ENCODE peak calls at places on chromosomes 3 and 15, in six cellular contexts. T is tibial artery, S is adipocyte, A is heart right ventricle, B is stomach, M is adrenal gland. Z is an unnamed sample.

GRCh38 chr3:116393199-116393598 is 52.1 kb downstream of the LSAMP start:
- DNase-seq in T (no peak), S (no peak), A (no peak), B (no peak), M (no peak), Z (no peak)

GRCh38 chr3:174397848-174398247 is 461.3 kb upstream of the NAALADL2 start:
- DNase-seq in T (no peak), S (peak; percentile 53), A (no peak), B (no peak), M (no peak), Z (peak; percentile 47)

GRCh38 chr3:49756036-49756435 is 30.3 kb downstream of the IP6K1 start:
- DNase-seq in T (no peak), S (no peak), A (no peak), B (no peak), M (no peak), Z (no peak)

GRCh38 chr3:169748670-169749069 is 16.2 kb downstream of the TERC start:
- DNase-seq in T (no peak), S (no peak), A (no peak), B (no peak), M (no peak), Z (no peak)

GRCh38 chr3:9396301-9396631 is 1.1 kb upstream of the SETD5 start:
- DNase-seq in T (peak; percentile 91), S (peak; percentile 96), A (no peak), B (peak; percentile 84), M (peak; percentile 89), Z (peak; percentile 99)

GRCh38 chr3:168159473-168159872 is 63.7 kb upstream of the GOLIM4 start:
- DNase-seq in T (no peak), S (no peak), A (no peak), B (no peak), M (no peak), Z (no peak)

GRCh38 chr3:69236808-69237707 is 114.7 kb upstream of the LMOD3 start:
- DNase-seq in T (no peak), S (no peak), A (peak; percentile 20), B (no peak), M (no peak), Z (no peak)

GRCh38 chr3:100325827-100326226 is 8.7 kb upstream of the NIT2 start:
- DNase-seq in T (no peak), S (no peak), A (no peak), B (no peak), M (no peak), Z (no peak)

GRCh38 chr15:31128919-31129768 is 27.6 kb upstream of the TRPM1 start:
- DNase-seq in T (peak; percentile 64), S (peak; percentile 85), A (peak; percentile 80), B (peak; percentile 86), M (peak; percentile 71), Z (peak; percentile 73)

GRCh38 chr3:81760215-81760614 is 1.2 kb downstream of the GBE1 start:
- DNase-seq in T (no peak), S (peak; percentile 40), A (no peak), B (no peak), M (no peak), Z (no peak)

GRCh38 chr3:100407977-100408532 is 6.7 kb downstream of the LNP1 start:
- DNase-seq in T (no peak), S (no peak), A (no peak), B (no peak), M (no peak), Z (no peak)

DNA sequence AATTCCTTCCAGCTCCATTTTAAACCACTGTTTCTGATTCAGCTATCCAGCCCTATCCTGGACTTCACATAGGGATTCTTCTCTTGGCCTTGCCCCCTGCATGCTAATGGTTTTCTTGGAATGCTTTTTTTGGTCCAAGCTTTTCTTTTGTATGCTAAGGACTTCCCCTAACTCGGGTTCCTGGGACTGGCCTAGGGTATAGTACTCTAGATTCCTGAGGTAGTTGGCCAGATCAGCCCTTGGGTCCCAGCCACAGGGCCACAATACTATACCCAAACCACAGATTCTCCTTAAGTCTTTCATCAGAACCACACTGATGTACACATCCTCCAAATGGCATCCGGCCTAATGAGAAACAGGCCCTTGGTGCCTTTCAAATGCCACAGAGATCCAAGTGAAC is 2.8 kb downstream of the FYCO1 start:
- DNase-seq in T (no peak), S (peak; percentile 73), A (no peak), B (no peak), M (no peak), Z (peak; percentile 27)
- H3K4me3 ChIP-seq in T (no peak overlapping the region), S (no peak overlapping the region), A (no peak overlapping the region), B (no peak overlapping the region), M (no peak overlapping the region), Z (no peak overlapping the region)

GRCh38 chr3:48555231-48555948 is 1.2 kb downstream of the PFKFB4 start:
- DNase-seq in T (no peak), S (peak; percentile 11), A (no peak), B (no peak), M (no peak), Z (no peak)
- H3K4me3 ChIP-seq in T (no peak overlapping the region), S (no peak overlapping the region), A (peak overlapping the region; percentile 72), B (no peak overlapping the region), M (no peak overlapping the region), Z (no peak overlapping the region)

GRCh38 chr3:193595939-193596487 is 3.0 kb downstream of the OPA1 start:
- DNase-seq in T (no peak), S (no peak), A (no peak), B (no peak), M (no peak), Z (no peak)

GRCh38 chr3:193592841-193593665 is at the start of gene OPA1:
- DNase-seq in T (peak; percentile 96), S (peak; percentile 100), A (peak; percentile 98), B (peak; percentile 97), M (peak; percentile 99), Z (peak; percentile 99)

GRCh38 chr3:193590088-193590856 is 2.7 kb upstream of the OPA1 start:
- DNase-seq in T (no peak), S (peak; percentile 50), A (no peak), B (no peak), M (no peak), Z (peak; percentile 48)

GRCh38 chr3:193594946-193595689 is 2.1 kb downstream of the OPA1 start:
- DNase-seq in T (no peak), S (peak; percentile 25), A (no peak), B (no peak), M (no peak), Z (peak; percentile 18)

GRCh38 chr3:193593666-193594025 is 638 bp downstream of the OPA1 start:
- DNase-seq in T (no peak), S (peak; percentile 60), A (no peak), B (no peak), M (peak; percentile 37), Z (peak; percentile 61)
- H3K4me3 ChIP-seq in T (peak overlapping the region; percentile 65), S (peak overlapping the region; percentile 100), A (peak overlapping the region; percentile 97), B (peak overlapping the region; percentile 87), M (peak overlapping the region; percentile 67), Z (peak overlapping the region; percentile 94)

GRCh38 chr15:57215371-57215770 is 160.9 kb upstream of the CGNL1 start:
- DNase-seq in T (no peak), S (peak; percentile 38), A (no peak), B (no peak), M (no peak), Z (no peak)

GRCh38 chr15:57217716-57218598 is 158.3 kb upstream of the CGNL1 start:
- DNase-seq in T (no peak), S (no peak), A (no peak), B (no peak), M (no peak), Z (peak; percentile 82)

GRCh38 chr15:57218826-57219576 is 157.3 kb upstream of the CGNL1 start:
- DNase-seq in T (no peak), S (peak; percentile 74), A (no peak), B (no peak), M (no peak), Z (peak; percentile 93)

GRCh38 chr15:57213783-57214366 is 162.4 kb upstream of the CGNL1 start:
- DNase-seq in T (no peak), S (peak; percentile 55), A (no peak), B (no peak), M (no peak), Z (peak; percentile 77)

GRCh38 chr15:57216288-57216687 is 160.0 kb upstream of the CGNL1 start:
- DNase-seq in T (no peak), S (peak; percentile 82), A (no peak), B (no peak), M (peak; percentile 32), Z (peak; percentile 88)
- H3K4me3 ChIP-seq in T (no peak overlapping the region), S (peak overlapping the region; percentile 14), A (no peak overlapping the region), B (no peak overlapping the region), M (no peak overlapping the region), Z (no peak overlapping the region)

GRCh38 chr3:122974764-122975162 is 52.8 kb downstream of the SEMA5B start:
- DNase-seq in T (no peak), S (peak; percentile 26), A (peak; percentile 63), B (no peak), M (peak; percentile 35), Z (peak; percentile 44)

GRCh38 chr3:122966045-122966444 is 61.5 kb downstream of the SEMA5B start:
- DNase-seq in T (no peak), S (no peak), A (no peak), B (no peak), M (no peak), Z (no peak)

GRCh38 chr3:122967376-122968164 is 60.0 kb downstream of the SEMA5B start:
- DNase-seq in T (no peak), S (no peak), A (no peak), B (no peak), M (no peak), Z (no peak)

GRCh38 chr3:122973893-122974615 is 53.5 kb downstream of the SEMA5B start:
- DNase-seq in T (no peak), S (no peak), A (no peak), B (no peak), M (no peak), Z (no peak)

DNA sequence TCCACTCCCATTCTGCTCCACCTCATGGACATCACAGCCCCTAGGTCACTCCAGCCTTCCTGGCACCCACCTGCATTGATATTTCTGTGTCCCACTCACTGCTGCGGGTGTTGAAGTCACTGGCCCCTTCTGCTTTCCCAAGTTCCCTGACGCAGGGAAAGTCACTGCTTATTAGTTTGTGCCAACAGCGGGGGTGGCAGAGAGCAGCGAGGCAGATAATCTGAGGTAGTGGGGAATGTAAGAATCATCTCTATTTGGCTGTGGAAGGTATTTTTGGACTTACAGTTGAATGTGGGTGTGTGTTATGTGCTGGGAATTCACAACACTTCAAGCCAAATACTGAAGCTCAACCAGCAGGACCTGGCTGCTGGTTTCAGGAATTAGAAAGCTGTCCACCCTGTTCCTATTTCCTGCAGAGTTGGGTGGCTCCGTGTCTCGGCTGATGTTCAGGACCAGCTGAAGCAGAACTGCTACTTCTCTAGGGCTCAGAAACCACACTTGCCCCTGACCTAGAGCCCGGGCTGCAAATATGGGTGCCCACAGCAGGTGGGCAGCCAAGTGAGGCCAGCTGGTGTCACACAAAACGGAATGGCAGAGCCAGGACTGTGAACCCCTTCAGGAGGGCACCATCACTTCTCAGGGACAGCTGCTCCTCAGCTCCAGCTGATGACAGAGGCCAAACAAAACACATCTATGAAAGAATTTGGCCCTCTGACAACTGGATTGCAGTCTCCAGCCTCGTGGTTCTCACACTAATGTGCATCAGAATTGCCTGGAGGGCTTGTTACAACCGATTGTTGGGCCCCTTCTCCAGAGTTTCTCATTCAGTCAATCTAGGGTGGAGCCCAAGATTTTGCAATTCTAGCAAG is 57.7 kb downstream of the SEMA5B start:
- DNase-seq in T (peak; percentile 48), S (peak; percentile 96), A (no peak), B (no peak), M (no peak), Z (peak; percentile 21)
- H3K4me3 ChIP-seq in T (peak overlapping the region; percentile 3), S (no peak overlapping the region), A (no peak overlapping the region), B (no peak overlapping the region), M (no peak overlapping the region), Z (no peak overlapping the region)

DNA sequence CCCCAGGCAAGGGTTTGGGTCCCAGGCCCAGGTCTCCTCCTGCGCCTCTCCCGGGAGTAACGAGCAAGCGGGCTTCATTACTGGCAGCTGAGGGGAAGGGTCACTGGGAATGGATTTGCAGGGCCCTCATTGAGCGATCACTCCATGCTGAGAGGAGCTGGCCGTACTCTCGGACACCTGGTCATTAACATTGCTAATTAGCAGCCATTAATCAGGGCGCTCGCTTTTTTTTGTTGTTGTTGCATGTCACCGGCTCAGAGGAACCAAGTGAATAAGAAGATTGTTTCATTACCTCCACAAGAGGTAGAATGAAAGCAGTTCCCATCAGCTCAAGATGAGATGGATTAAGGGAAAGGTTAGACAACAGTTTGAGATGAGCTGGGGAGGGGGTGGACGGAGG is 293.0 kb upstream of the ATP11B start:
- DNase-seq in T (no peak), S (no peak), A (no peak), B (no peak), M (no peak), Z (no peak)
- H3K4me3 ChIP-seq in T (no peak overlapping the region), S (no peak overlapping the region), A (no peak overlapping the region), B (no peak overlapping the region), M (no peak overlapping the region), Z (no peak overlapping the region)